ENCODE peak calls at places on chromosomes 4 and X, in six cellular contexts. R is effector memory CD4-positive, alpha-beta T cell; N is transverse colon; H is Peyer's patch; M is NB4; O is skeletal muscle cell. E is an unnamed sample.

GRCh38 chrX:120274958-120275357 is 24.3 kb downstream of the ZBTB33 start:
- DNase-seq in R (no peak), H (no peak), O (no peak), N (no peak), M (no peak), E (no peak)

GRCh38 chr4:105979506-105979905 is 84.2 kb downstream of the NPNT start:
- DNase-seq in N (no peak), O (no peak), H (no peak), R (no peak), M (no peak), E (no peak)

GRCh38 chrX:48972214-48973164 is 845 bp upstream of the KCND1 start:
- DNase-seq in H (no peak), N (peak; percentile 42), R (no peak), M (peak; percentile 57), O (no peak), E (no peak)

GRCh38 chr4:16692493-16692892 is 206.0 kb downstream of the LDB2 start:
- DNase-seq in R (no peak), N (no peak), H (no peak), O (no peak), M (no peak), E (no peak)

GRCh38 chrX:12894074-12894691 is 12.2 kb upstream of the TLR8 start:
- DNase-seq in R (no peak), M (peak; percentile 45), N (peak; percentile 37), O (no peak), H (peak; percentile 50), E (peak; percentile 75)

GRCh38 chr4:138669479-138670165 is 346.0 kb upstream of the NOCT start:
- DNase-seq in R (no peak), N (no peak), M (no peak), H (no peak), O (peak; percentile 71), E (no peak)

GRCh38 chrX:153457136-153457825 is 11.4 kb upstream of the TREX2 start:
- DNase-seq in R (no peak), N (no peak), O (no peak), M (no peak), H (no peak), E (no peak)

GRCh38 chrX:141662781-141663180 is 35.8 kb downstream of the SPANXD start:
- DNase-seq in O (no peak), H (no peak), M (no peak), R (no peak), N (no peak), E (no peak)

GRCh38 chrX:98362630-98363029 is 1478.9 kb downstream of the RPA4 start:
- DNase-seq in R (no peak), O (no peak), H (no peak), N (no peak), M (no peak), E (no peak)

GRCh38 chrX:94560930-94561329 is 886.9 kb downstream of the FAM133A start:
- DNase-seq in M (no peak), H (no peak), N (no peak), R (no peak), O (no peak), E (no peak)

GRCh38 chrX:74117962-74118361 is 186.0 kb upstream of the ZCCHC13 start:
- DNase-seq in M (no peak), O (no peak), N (no peak), H (no peak), R (no peak), E (no peak)

GRCh38 chrX:39819921-39820849 is 277.6 kb downstream of the BCOR start:
- DNase-seq in O (no peak), R (no peak), H (no peak), M (no peak), N (no peak), E (no peak)

GRCh38 chr4:114217150-114217817 is 237.8 kb upstream of the ARSJ start:
- DNase-seq in R (no peak), N (no peak), M (no peak), H (no peak), O (no peak), E (no peak)

GRCh38 chr4:152063301-152064235 is 302.8 kb upstream of the GATB start:
- DNase-seq in H (peak; percentile 53), N (peak; percentile 48), M (no peak), O (no peak), R (peak; percentile 37), E (no peak)

GRCh38 chrX:2311483-2311882 is 189.3 kb downstream of the DHRSX start:
- DNase-seq in O (no peak), H (no peak), M (no peak), R (no peak), N (no peak), E (no peak)

GRCh38 chr4:129453524-129453923 is 357.6 kb downstream of the C4orf33 start:
- DNase-seq in O (no peak), M (no peak), N (no peak), R (no peak), H (no peak), E (no peak)

GRCh38 chrX:66632473-66632872 is 6.4 kb downstream of the EDA2R start:
- DNase-seq in O (no peak), R (no peak), H (no peak), N (no peak), M (no peak), E (no peak)

GRCh38 chrX:20378291-20378920 is 111.7 kb upstream of the RPS6KA3 start:
- DNase-seq in N (peak; percentile 60), O (no peak), R (no peak), H (no peak), M (no peak), E (peak; percentile 0)

GRCh38 chr4:2995546-2996265 is 32.3 kb downstream of the GRK4 start:
- DNase-seq in O (no peak), N (no peak), R (no peak), H (no peak), M (no peak), E (no peak)

GRCh38 chr4:7400671-7401298 is 33.9 kb downstream of the PSAPL1 start:
- DNase-seq in N (no peak), O (no peak), H (no peak), M (no peak), R (no peak), E (no peak)

GRCh38 chr4:5162909-5163508 is 111.7 kb downstream of the STK32B start:
- DNase-seq in N (no peak), H (no peak), R (no peak), M (no peak), O (no peak), E (no peak)

GRCh38 chr4:13919021-13919441 is 291.5 kb upstream of the BOD1L1 start:
- DNase-seq in N (no peak), M (no peak), O (peak; percentile 95), R (no peak), H (no peak), E (no peak)

GRCh38 chr4:26861434-26862186 is 969 bp downstream of the STIM2 start:
- DNase-seq in N (peak; percentile 82), H (peak; percentile 85), R (peak; percentile 61), M (peak; percentile 88), O (no peak), E (peak; percentile 97)

GRCh38 chr4:26862381-26862915 is 1.8 kb downstream of the STIM2 start:
- DNase-seq in M (no peak), R (no peak), N (no peak), O (no peak), H (no peak), E (no peak)

GRCh38 chr4:26860922-26861433 is 337 bp downstream of the STIM2 start:
- DNase-seq in H (peak; percentile 78), N (peak; percentile 47), M (peak; percentile 85), R (no peak), O (no peak), E (peak; percentile 76)

GRCh38 chr4:26864904-26865303 is 4.3 kb downstream of the STIM2 start:
- DNase-seq in H (no peak), O (no peak), M (no peak), N (no peak), R (no peak), E (no peak)

GRCh38 chr4:26863512-26863911 is 2.9 kb downstream of the STIM2 start:
- DNase-seq in O (no peak), N (no peak), R (no peak), H (no peak), M (no peak), E (no peak)
- H3K4me3 ChIP-seq in O (no peak overlapping the region), N (no peak overlapping the region), R (no peak overlapping the region), H (no peak overlapping the region), M (peak overlapping the region; percentile 84), E (peak overlapping the region; percentile 93)

DNA sequence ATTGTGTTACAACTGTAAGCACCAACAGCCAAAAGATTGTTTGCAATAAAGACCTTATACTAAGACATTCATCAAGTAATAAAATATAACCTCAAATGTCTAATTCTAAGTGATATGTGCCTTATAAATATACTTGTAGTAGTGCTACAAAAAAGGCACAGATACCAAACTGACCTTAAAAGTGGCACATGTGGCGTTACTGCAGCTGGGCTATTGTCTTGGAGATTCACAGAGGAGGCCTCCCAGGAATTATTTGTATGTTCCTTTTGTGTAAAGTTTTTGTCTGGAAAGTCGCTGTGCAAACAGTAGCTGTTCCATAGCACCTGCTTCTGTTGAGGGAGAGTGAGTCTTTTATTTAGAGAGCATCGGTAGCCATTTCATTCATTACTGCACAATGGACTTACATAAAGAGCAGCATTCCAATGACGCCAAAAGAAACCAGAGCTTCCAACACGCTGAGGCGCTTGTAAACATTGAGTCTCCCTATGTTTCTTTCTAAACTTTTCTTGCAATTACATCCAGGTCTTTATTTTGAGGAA is 143.7 kb downstream of the RPA4 start:
- DNase-seq in M (no peak), H (no peak), O (no peak), N (no peak), R (no peak), E (no peak)
- H3K4me3 ChIP-seq in M (no peak overlapping the region), H (no peak overlapping the region), O (no peak overlapping the region), N (no peak overlapping the region), R (no peak overlapping the region), E (no peak overlapping the region)

DNA sequence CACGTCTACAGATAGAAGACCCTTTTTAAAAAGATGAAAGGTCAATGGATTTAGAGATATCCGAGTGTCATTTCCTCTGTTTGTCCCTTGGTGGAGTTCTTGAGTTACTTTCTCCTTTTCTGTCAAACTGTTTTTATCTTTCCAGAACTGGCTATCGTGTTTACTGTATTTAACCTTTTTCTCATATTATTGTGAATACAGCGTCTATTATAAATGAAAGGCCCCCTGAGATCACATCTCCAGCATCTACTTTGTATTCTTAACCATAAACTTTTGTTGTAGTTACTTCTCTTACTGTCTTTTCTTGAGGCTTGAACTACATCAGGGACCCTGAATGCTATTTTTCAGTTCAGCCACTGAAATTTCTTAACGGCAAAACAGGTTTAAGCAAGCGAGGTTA is 4.0 kb upstream of the PCDH7 start:
- DNase-seq in O (no peak), M (peak; percentile 58), N (no peak), R (no peak), H (no peak), E (no peak)
- H3K4me3 ChIP-seq in O (peak overlapping the region; percentile 72), M (peak overlapping the region; percentile 61), N (peak overlapping the region; percentile 47), R (no peak overlapping the region), H (no peak overlapping the region), E (no peak overlapping the region)

GRCh38 chr4:173525118-173526033 is 4.7 kb downstream of the HAND2 start:
- DNase-seq in M (no peak), R (no peak), N (no peak), O (no peak), H (no peak), E (no peak)

GRCh38 chr4:173528378-173529321 is 1.4 kb downstream of the HAND2 start:
- DNase-seq in N (no peak), O (no peak), M (no peak), H (no peak), R (no peak), E (no peak)

GRCh38 chr4:173526034-173526482 is 4.0 kb downstream of the HAND2 start:
- DNase-seq in H (no peak), M (no peak), O (no peak), R (no peak), N (no peak), E (no peak)

GRCh38 chr4:173526724-173527102 is 3.3 kb downstream of the HAND2 start:
- DNase-seq in O (no peak), R (no peak), N (no peak), H (no peak), M (no peak), E (no peak)

GRCh38 chr4:173527103-173527876 is 2.7 kb downstream of the HAND2 start:
- DNase-seq in O (no peak), H (no peak), R (no peak), M (no peak), N (no peak), E (no peak)
- H3K4me3 ChIP-seq in O (peak overlapping the region; percentile 71), H (no peak overlapping the region), R (no peak overlapping the region), M (no peak overlapping the region), N (peak overlapping the region; percentile 40), E (no peak overlapping the region)